ENCODE peak calls at places on chromosome 14, in ten cellular contexts. B, T, D, L, E, G, V, R, M and H are unnamed samples. For H3K36me3 and H3K27me3, the result is how much of the 10 kb centered on the place peaks cover.

GRCh38 chr14:102527255-102528232 is 18.0 kb upstream of the ANKRD9 start:
- DNase-seq in V (no peak), G (no peak), D (no peak), T (no peak), L (no peak), R (no peak), B (no peak), E (no peak), M (no peak), H (no peak)

GRCh38 chr14:99966912-99967311 is 98.3 kb upstream of the EVL start:
- DNase-seq in G (no peak), V (peak), T (no peak), D (no peak), M (no peak), E (peak), R (no peak), L (no peak), B (no peak), H (peak)

GRCh38 chr14:101705733-101706508 is 55.6 kb upstream of the PPP2R5C start:
- DNase-seq in R (no peak), T (peak), G (no peak), B (peak), M (peak), L (peak), D (peak), E (no peak), V (peak), H (peak)

GRCh38 chr14:72904840-72905561 is 11.1 kb upstream of the DPF3 start:
- DNase-seq in L (peak), M (peak), E (no peak), G (no peak), T (peak), R (peak), D (peak), B (peak), V (peak), H (peak)

GRCh38 chr14:53236708-53237107 is 83.6 kb upstream of the DDHD1 start:
- DNase-seq in G (no peak), E (no peak), L (no peak), V (no peak), B (no peak), D (no peak), R (no peak), T (no peak), M (no peak), H (no peak)

GRCh38 chr14:73771848-73772705 is 57.9 kb upstream of the PNMA1 start:
- DNase-seq in T (no peak), E (peak), R (peak), L (no peak), M (peak), V (peak), B (no peak), D (peak), G (peak), H (peak)

GRCh38 chr14:91244501-91244901 is at the start of gene GPR68:
- DNase-seq in R (no peak), B (no peak), V (peak), M (peak), T (peak), L (no peak), G (no peak), D (peak), E (peak), H (peak)

GRCh38 chr14:55801121-55801520 is 221.1 kb downstream of the KTN1 start:
- DNase-seq in G (no peak), D (no peak), B (no peak), T (no peak), V (no peak), E (no peak), R (no peak), L (no peak), M (no peak), H (no peak)

GRCh38 chr14:97977711-97978261 is 1180.6 kb downstream of the VRK1 start:
- DNase-seq in E (peak), R (peak), M (peak), V (peak), B (peak), L (peak), T (peak), D (peak), G (no peak), H (peak)

GRCh38 chr14:53306926-53307325 is 153.8 kb upstream of the DDHD1 start:
- DNase-seq in G (no peak), D (no peak), T (no peak), L (no peak), E (no peak), R (no peak), M (peak), B (no peak), V (no peak), H (no peak)

GRCh38 chr14:75049731-75050201 is 1.5 kb downstream of the MLH3 start:
- DNase-seq in T (no peak), M (no peak), G (no peak), E (no peak), L (no peak), D (no peak), B (no peak), V (no peak), R (no peak), H (no peak)

DNA sequence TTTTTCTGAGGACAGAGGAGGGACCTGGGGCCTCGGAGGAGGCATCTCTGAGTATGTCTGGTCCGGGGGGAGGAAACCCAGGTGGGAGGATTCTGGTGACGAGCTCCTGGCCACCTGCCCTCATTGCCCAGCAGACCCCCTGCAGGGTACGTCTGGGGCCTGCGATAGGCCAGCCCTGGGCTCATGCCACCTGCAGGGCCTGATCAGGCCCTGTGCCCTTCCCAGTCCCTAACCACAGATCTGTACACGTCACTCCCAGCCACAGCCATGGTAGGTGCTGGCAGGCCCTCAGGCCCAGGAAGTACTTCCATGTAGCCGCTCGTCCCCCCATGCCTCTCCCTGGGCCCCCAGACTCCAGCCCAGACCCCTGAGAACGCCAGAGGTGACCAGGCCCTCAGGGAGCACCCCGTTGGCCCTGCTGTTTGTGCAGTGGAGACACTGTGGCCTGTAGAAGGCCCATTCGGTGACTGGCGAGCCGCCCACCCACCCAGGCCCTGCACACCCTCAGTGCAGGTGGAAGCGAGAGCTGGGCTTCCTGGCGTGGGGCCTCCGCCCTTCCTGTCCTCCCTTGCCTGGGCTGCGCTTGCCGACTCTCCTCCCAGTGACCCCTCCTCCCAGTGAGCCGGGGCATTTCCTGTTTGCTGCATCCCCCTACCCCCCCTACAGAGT is 5.7 kb downstream of the INF2 start:
- DNase-seq in B (no peak), V (no peak), R (no peak), D (no peak), E (no peak), G (no peak), M (peak), T (no peak), L (no peak), H (peak)
- H3K4me3 ChIP-seq in B (no peak), V (no peak), R (no peak), D (no peak), E (no peak), G (no peak), M (no peak), T (no peak), L (peak), H (no peak)

DNA sequence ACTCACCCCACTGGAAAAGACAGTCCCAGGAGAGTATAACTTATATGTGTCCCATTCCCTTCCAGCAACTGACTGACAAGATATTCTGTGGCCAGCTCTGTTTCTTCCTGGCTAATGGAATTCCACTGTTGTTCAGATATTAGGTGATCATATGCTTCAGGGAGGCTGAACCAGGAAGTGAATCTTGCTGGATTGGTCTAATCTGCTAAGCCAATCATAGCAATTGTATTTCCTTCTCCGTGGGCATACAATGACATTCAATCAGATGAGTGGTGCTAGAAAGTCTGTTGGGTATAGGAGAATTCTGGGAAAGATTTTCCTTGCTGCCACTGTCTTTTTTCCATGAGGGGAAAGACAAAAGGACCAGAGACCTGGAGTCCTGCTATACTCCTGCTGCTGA is 12.1 kb downstream of the PYGL start:
- DNase-seq in V (no peak), L (no peak), T (no peak), D (no peak), B (no peak), G (no peak), R (no peak), M (no peak), E (no peak), H (no peak)
- H3K36me3 ChIP-seq in V (under half), L (under half), T (under half), D (under half), B (under half), G (under half), R (under half), M (under half), E (under half), H (under half)

DNA sequence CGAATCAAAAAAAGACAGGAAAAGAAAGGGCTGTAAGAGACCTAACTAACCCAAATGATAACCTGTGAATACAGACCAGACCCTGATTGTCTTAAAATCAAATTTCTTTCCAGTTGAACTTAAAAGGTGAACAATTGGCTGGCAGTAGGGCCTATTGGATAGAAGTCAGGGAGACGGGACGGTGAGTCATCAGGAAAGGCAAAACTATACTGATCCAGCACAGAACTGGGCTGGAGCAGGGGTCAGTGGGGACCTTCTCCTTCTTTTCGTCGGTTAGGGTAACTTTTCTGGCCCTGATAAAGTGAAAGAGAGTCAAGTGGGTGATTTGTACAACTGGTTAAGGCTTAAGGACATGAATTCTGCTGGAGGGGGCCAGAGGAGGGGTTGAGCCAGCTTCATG is 84.9 kb upstream of the OTX2 start:
- DNase-seq in T (no peak), E (no peak), V (peak), L (no peak), G (no peak), B (no peak), M (no peak), D (no peak), R (no peak), H (no peak)
- H3K27me3 ChIP-seq in T (under half), E (under half), V (under half), L (under half), G (under half), B (under half), M (under half), D (under half), R (under half), H (half or more)

DNA sequence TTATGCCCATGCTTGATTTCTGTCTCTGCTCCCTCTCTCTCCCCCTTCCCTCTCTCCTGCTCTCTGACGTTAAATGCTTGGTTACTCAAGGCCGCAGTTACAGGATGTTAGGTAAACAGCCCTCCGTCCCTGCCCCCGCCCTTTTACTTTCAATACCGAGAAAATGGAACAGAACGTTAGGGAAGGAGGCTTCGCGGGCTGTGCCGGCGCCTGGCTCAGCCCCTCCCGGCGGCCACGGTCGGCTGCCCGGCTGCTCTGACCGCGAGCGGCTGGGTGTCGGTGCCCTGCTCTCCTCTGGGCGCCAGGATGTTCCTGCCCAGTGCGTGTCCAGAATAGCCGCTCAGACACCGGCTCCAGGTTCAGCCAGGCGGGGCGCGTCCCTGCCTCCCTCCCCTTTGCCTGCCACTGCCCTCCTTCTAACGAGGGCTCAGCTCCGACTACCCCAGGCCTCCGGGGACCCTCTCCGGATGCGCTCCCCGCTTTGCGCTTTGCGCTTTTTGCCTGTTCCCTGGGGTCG is 166.1 kb downstream of the ADCK1 start:
- DNase-seq in G (peak), D (no peak), E (no peak), R (peak), T (no peak), L (no peak), V (peak), B (no peak), M (peak), H (peak)
- H3K4me3 ChIP-seq in G (peak), D (peak), E (no peak), R (no peak), T (no peak), L (no peak), V (no peak), B (peak), M (peak), H (peak)

DNA sequence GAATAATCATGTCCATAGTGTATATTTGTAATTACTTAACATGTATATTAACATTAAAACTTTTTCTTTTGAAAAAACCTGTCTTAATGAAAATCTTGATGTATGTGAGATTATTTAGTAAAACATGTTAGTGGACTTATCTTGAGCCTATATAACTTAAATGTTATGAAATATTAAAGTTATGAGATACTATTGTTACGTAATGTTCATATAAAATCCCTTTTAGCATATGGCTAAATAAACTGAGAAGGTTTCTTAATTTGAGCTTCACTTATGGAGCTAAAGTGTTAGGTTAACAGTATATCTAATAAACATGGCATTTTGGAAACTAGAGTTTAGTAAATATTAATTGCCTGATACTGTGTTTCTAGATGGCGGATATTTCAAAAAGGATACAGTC is 59.9 kb downstream of the MIA2 start:
- DNase-seq in D (no peak), V (no peak), T (no peak), E (no peak), B (no peak), L (no peak), R (no peak), G (no peak), M (no peak), H (no peak)
- H3K36me3 ChIP-seq in D (half or more), V (half or more), T (half or more), E (under half), B (half or more), L (under half), R (under half), G (under half), M (under half), H (under half)

GRCh38 chr14:104865069-104865630 is at the start of gene CEP170B:
- DNase-seq in V (peak), L (peak), R (peak), E (peak), T (peak), D (peak), M (no peak), G (no peak), B (peak), H (peak)
- H3K27me3 ChIP-seq in V (under half), L (under half), R (under half), E (under half), T (under half), D (under half), M (under half), G (under half), B (under half), H (under half)

GRCh38 chr14:81430284-81430683 is 30.2 kb upstream of the STON2 start:
- DNase-seq in M (no peak), G (no peak), T (no peak), D (peak), R (no peak), L (no peak), B (no peak), E (no peak), V (no peak), H (no peak)

GRCh38 chr14:81423504-81423903 is 23.4 kb upstream of the STON2 start:
- DNase-seq in B (peak), M (no peak), L (no peak), V (no peak), D (peak), R (no peak), G (no peak), T (peak), E (no peak), H (no peak)

GRCh38 chr14:81432171-81432570 is 32.0 kb upstream of the STON2 start:
- DNase-seq in T (no peak), R (no peak), L (no peak), B (no peak), G (no peak), D (no peak), M (peak), V (no peak), E (no peak), H (no peak)

GRCh38 chr14:81429028-81429427 is 28.9 kb upstream of the STON2 start:
- DNase-seq in G (no peak), M (no peak), V (no peak), L (no peak), D (no peak), B (no peak), T (no peak), R (no peak), E (no peak), H (no peak)

DNA sequence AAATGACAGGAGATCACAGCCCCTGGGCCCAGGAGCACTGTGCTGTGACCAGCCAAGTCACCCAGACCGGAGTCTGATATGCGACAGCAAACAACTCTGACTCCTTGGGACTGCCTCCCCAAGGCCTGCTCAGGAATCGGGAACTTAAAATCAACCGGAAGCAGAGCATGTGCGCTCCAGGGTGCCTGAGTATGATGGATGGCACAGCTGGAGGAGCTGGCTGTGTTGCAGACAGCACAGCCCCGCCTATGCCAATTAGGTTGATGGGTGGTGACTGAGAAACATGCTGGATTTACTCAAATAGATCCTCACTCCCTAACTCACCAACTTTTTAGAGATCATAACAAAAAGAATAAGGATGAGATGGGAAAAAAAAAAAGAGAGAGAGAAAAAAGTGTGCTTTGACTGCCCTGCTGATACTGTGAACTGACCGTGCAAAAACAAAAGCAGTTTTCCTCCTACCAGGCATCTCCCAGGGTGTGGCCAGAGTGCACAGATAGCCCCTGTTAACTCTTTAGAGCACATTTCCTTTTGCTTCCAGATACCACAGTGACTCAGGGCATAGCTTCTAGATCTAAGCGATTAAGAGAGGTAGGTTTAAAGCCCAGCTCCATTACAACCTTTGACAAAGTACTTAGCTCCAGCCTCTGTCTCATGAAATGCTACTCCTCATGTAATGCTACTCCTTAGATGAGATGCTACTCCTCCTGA is 27.4 kb upstream of the STON2 start:
- DNase-seq in R (no peak), T (no peak), M (no peak), G (no peak), D (peak), V (peak), E (no peak), B (no peak), L (no peak), H (no peak)
- H3K4me3 ChIP-seq in R (no peak), T (no peak), M (no peak), G (no peak), D (peak), V (no peak), E (no peak), B (no peak), L (no peak), H (no peak)

GRCh38 chr14:24777678-24778077 is 143.7 kb upstream of the GZMB start:
- DNase-seq in E (no peak), B (no peak), G (no peak), M (no peak), V (no peak), L (no peak), R (no peak), T (no peak), D (no peak), H (no peak)

GRCh38 chr14:24775919-24776318 is 141.9 kb upstream of the GZMB start:
- DNase-seq in D (no peak), E (no peak), B (no peak), R (no peak), V (peak), L (no peak), T (no peak), G (no peak), M (no peak), H (no peak)

GRCh38 chr14:24780278-24780677 is 146.3 kb upstream of the GZMB start:
- DNase-seq in B (no peak), E (no peak), V (no peak), D (no peak), G (no peak), T (no peak), R (no peak), M (no peak), L (no peak), H (no peak)

DNA sequence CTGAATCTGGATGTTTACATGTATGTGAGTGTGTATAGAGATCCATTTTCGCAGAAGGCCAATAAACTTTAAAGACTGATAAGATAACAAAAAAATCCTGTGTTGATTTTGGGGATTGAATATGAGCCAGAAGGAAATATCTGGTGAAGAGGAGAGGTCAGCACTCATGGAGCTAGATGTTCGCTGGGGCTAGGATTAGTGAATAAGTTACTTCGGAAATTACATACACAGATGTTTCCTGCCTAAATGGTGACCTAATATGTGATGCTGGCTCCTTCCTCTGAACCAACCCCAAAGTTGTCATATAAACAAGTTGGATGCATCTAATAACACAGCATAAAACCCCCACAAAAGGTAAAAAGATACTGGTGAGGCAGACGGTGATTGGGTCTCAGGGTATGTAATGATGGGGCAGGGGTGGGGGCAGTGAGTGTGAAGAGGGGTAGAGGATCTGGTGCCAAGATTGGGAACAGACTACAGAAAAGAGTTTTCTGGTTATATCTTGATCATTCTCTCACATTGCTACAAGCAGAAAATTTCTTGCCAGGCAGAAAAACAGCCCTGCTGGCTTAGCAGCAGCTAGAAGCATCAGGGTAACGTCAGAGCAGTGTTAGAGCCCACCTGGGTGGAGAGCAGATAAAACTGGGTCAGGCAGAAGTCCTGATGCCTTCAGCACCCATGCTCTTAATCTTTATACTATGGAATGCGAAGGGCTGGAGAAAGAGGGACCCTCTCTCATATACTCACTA is 140.4 kb upstream of the GZMB start:
- DNase-seq in M (no peak), B (no peak), V (no peak), R (no peak), L (no peak), D (no peak), T (no peak), E (no peak), G (no peak), H (no peak)
- H3K36me3 ChIP-seq in M (under half), B (under half), V (under half), R (under half), L (under half), D (under half), T (under half), E (under half), G (under half), H (under half)

GRCh38 chr14:94375552-94376107 is 12.8 kb downstream of the SERPINA1 start:
- DNase-seq in L (no peak), M (no peak), E (no peak), B (no peak), G (no peak), T (no peak), R (no peak), D (no peak), V (no peak), H (peak)
- H3K27me3 ChIP-seq in L (under half), M (under half), E (under half), B (under half), G (under half), T (under half), R (under half), D (under half), V (under half), H (under half)

GRCh38 chr14:96571311-96571710 is 69.1 kb downstream of the PAPOLA start:
- DNase-seq in V (no peak), L (no peak), T (no peak), G (no peak), D (no peak), M (no peak), B (no peak), R (no peak), E (no peak), H (no peak)
- H3K4me3 ChIP-seq in V (no peak), L (no peak), T (no peak), G (no peak), D (no peak), M (no peak), B (no peak), R (no peak), E (no peak), H (no peak)